ENCODE peak calls at places on chromosome 18, in four cellular contexts. N is cardiac muscle cell, H is fibroblast of lung, P is AG09309. M is an unnamed sample.
A peak's percentile ranks its signal among the peaks of the same experiment; 100 is the strongest.

GRCh38 chr18:41955688-41956087 is 654 bp downstream of the PIK3C3 start:
- DNase-seq in P (no peak), H (no peak), N (no peak), M (no peak)

GRCh38 chr18:47175283-47175894 is 775 bp downstream of the IER3IP1 start:
- DNase-seq in N (no peak), P (no peak), H (no peak), M (peak; percentile 38)

GRCh38 chr18:46069524-46069923 is 2.5 kb downstream of the PSTPIP2 start:
- DNase-seq in H (peak; percentile 49), N (no peak), P (no peak), M (no peak)

GRCh38 chr18:56919190-56919589 is 227.7 kb upstream of the BOD1L2 start:
- DNase-seq in H (no peak), P (no peak), N (no peak), M (no peak)

GRCh38 chr18:39806519-39806918 is 2148.5 kb upstream of the PIK3C3 start:
- DNase-seq in P (no peak), H (peak; percentile 42), N (no peak), M (no peak)

GRCh38 chr18:58534535-58535301 is 94.2 kb downstream of the ALPK2 start:
- DNase-seq in H (no peak), P (no peak), N (peak; percentile 55), M (no peak)

GRCh38 chr18:79778291-79778791 is 19.4 kb upstream of the KCNG2 start:
- DNase-seq in N (no peak), H (no peak), P (no peak), M (no peak)

GRCh38 chr18:28729321-28729720 is 552.4 kb upstream of the CDH2 start:
- DNase-seq in N (no peak), H (peak; percentile 75), P (no peak), M (no peak)

GRCh38 chr18:10784596-10785202 is 258.9 kb downstream of the NAPG start:
- DNase-seq in H (no peak), N (no peak), P (no peak), M (no peak)

GRCh38 chr18:7626175-7626921 is 59.2 kb downstream of the PTPRM start:
- DNase-seq in P (no peak), H (no peak), N (no peak), M (no peak)

GRCh38 chr18:54094474-54094873 is 130.0 kb downstream of the MBD2 start:
- DNase-seq in N (no peak), H (no peak), P (no peak), M (no peak)

GRCh38 chr18:22069916-22070315 is 99.5 kb upstream of the GATA6 start:
- DNase-seq in N (no peak), P (no peak), H (no peak), M (no peak)

GRCh38 chr18:43139288-43139946 is 23.9 kb upstream of the RIT2 start:
- DNase-seq in P (no peak), N (no peak), H (no peak), M (no peak)

GRCh38 chr18:37657413-37657965 is 91.9 kb upstream of the CELF4 start:
- DNase-seq in N (no peak), H (no peak), P (no peak), M (no peak)

GRCh38 chr18:69956037-69956436 is 8.4 kb upstream of the CD226 start:
- DNase-seq in P (peak; percentile 44), H (no peak), N (no peak), M (no peak)

GRCh38 chr18:45910405-45911023 is 56.6 kb downstream of the EPG5 start:
- DNase-seq in N (peak; percentile 64), H (peak; percentile 26), P (no peak), M (peak; percentile 78)

GRCh38 chr18:9683418-9684396 is 24.4 kb upstream of the RAB31 start:
- DNase-seq in P (no peak), H (peak; percentile 75), N (no peak), M (no peak)

GRCh38 chr18:8754995-8755955 is 49.9 kb downstream of the MTCL1 start:
- DNase-seq in P (no peak), N (no peak), H (peak; percentile 92), M (no peak)

GRCh38 chr18:1222880-1223279 is 318.2 kb downstream of the ADCYAP1 start:
- DNase-seq in P (no peak), H (no peak), N (no peak), M (no peak)

GRCh38 chr18:79940814-79941472 is 10.5 kb downstream of the SLC66A2 start:
- DNase-seq in P (no peak), N (no peak), H (no peak), M (peak; percentile 5)

GRCh38 chr18:35345460-35345921 is 1.3 kb upstream of the ZNF24 start:
- DNase-seq in P (no peak), N (peak; percentile 44), H (no peak), M (no peak)

GRCh38 chr18:25074925-25075693 is 276.9 kb downstream of the ZNF521 start:
- DNase-seq in H (no peak), N (no peak), P (no peak), M (no peak)

GRCh38 chr18:2411381-2411977 is 159.8 kb downstream of the METTL4 start:
- DNase-seq in N (no peak), H (peak; percentile 87), P (no peak), M (no peak)

GRCh38 chr18:63410792-63411191 is 11.5 kb downstream of the VPS4B start:
- DNase-seq in P (peak; percentile 23), H (peak; percentile 74), N (no peak), M (no peak)

GRCh38 chr18:62979172-62979571 is 263.8 kb downstream of the PHLPP1 start:
- DNase-seq in N (no peak), H (peak; percentile 87), P (peak; percentile 77), M (no peak)

GRCh38 chr18:23158884-23159820 is 23.9 kb downstream of the CABLES1 start:
- DNase-seq in N (no peak), H (no peak), P (no peak), M (no peak)

GRCh38 chr18:55234366-55235093 is 275.3 kb upstream of the CCDC68 start:
- DNase-seq in H (peak; percentile 71), P (no peak), N (peak; percentile 88), M (peak; percentile 80)

GRCh38 chr18:59923539-59924196 is 23.9 kb downstream of the PMAIP1 start:
- DNase-seq in P (no peak), N (no peak), H (no peak), M (no peak)

GRCh38 chr18:23926590-23926989 is 88.0 kb upstream of the TTC39C start:
- DNase-seq in P (no peak), H (no peak), N (no peak), M (no peak)

GRCh38 chr18:59520569-59520968 is 161.5 kb upstream of the LMAN1 start:
- DNase-seq in P (no peak), H (no peak), N (no peak), M (no peak)

GRCh38 chr18:32674491-32674890 is 98.3 kb downstream of the KLHL14 start:
- DNase-seq in P (no peak), H (no peak), N (peak; percentile 23), M (no peak)

GRCh38 chr18:78582898-78583738 is 396.5 kb upstream of the SALL3 start:
- DNase-seq in P (no peak), H (no peak), N (no peak), M (no peak)

GRCh38 chr18:3596324-3597158 is 146.6 kb downstream of the TGIF1 start:
- DNase-seq in H (peak; percentile 47), N (peak; percentile 58), P (no peak), M (peak; percentile 24)
- TF ChIP-seq CTCF in H (no peak), N (peak; percentile 17), P (no peak), M (no peak)

DNA sequence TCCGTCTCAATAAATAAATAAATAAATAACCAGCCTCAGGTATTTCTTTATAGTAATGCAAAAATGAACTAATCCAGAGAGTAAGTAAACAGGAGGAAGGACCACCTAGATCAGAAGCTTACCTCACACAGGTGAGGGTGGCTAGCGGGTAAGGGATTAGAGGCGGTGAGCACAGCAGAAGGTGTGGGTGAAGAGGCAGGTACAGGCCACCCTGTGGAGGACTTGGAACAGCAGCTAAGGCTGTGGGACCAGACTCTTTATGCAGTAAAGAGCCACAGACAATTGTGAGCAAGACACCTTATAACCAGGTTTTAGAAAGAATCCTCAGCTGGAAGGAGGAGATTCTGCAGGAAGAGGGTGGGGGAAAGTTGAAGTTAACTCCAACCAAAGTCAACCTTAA is 34.2 kb upstream of the TTR start:
- DNase-seq in H (no peak), N (no peak), P (no peak), M (no peak)
- TF ChIP-seq CTCF in H (no peak), N (no peak), P (no peak), M (no peak)

DNA sequence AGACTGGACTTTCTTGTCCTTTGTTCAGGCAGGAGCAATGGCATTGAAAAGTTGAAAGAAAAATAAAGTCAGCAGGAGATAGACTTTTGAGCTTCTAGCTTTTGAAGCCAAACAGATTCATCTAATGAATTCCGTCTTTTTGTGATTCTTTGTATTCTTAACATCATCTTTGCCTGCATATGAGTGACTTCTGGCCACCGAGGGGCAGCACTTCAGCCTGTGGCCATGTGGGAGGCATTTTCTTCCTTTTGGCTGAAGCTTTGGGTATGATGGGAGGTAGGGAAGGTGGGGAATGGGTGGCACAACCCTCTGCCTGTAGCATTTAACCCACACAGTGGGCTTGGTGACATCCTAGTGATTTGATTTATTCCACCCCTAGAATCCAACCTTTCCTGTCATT is 220.6 kb downstream of the SETBP1 start:
- DNase-seq in N (no peak), H (no peak), P (no peak), M (peak; percentile 31)
- TF ChIP-seq CTCF in N (peak; percentile 32), H (peak; percentile 13), P (peak; percentile 33), M (peak; percentile 27)

GRCh38 chr18:12238861-12239260 is 15.3 kb upstream of the CIDEA start:
- DNase-seq in H (peak; percentile 51), N (no peak), P (no peak), M (no peak)

GRCh38 chr18:12234451-12235190 is 19.5 kb upstream of the CIDEA start:
- DNase-seq in P (no peak), N (no peak), H (no peak), M (no peak)

GRCh38 chr18:12236141-12236540 is 18.0 kb upstream of the CIDEA start:
- DNase-seq in P (no peak), H (no peak), N (no peak), M (no peak)

GRCh38 chr18:12239426-12239825 is 14.7 kb upstream of the CIDEA start:
- DNase-seq in P (no peak), H (peak; percentile 47), N (no peak), M (no peak)

GRCh38 chr18:12236934-12237832 is 17.0 kb upstream of the CIDEA start:
- DNase-seq in P (no peak), N (peak; percentile 79), H (peak; percentile 35), M (peak; percentile 92)
- TF ChIP-seq CTCF in P (peak; percentile 96), N (peak; percentile 95), H (peak; percentile 74), M (peak; percentile 95)

GRCh38 chr18:31626409-31626808 is 34.7 kb downstream of the TTR start:
- DNase-seq in N (no peak), P (no peak), H (no peak), M (no peak)
- TF ChIP-seq CTCF in N (no peak), P (no peak), H (no peak), M (no peak)